ENCODE peak calls at places on chromosomes 5 and 9, in seven cellular contexts. H, U, M, S, W, Q and X are unnamed samples.

GRCh38 chr5:132230871-132231270 is 3.2 kb upstream of the P4HA2 start:
- DNase-seq in Q (peak), U (no peak), M (no peak), W (no peak), S (no peak), H (no peak), X (no peak)

GRCh38 chr9:112700080-112700479 is 17.8 kb downstream of the INIP start:
- DNase-seq in S (no peak), M (no peak), W (no peak), H (no peak), U (no peak), Q (no peak), X (no peak)

GRCh38 chr5:116032094-116032517 is at the start of gene ARL14EPL:
- DNase-seq in M (no peak), Q (no peak), S (peak), U (no peak), H (no peak), W (peak), X (peak)

GRCh38 chr9:137836831-137837241 is 40.7 kb upstream of the CACNA1B start:
- DNase-seq in Q (no peak), S (no peak), H (no peak), U (no peak), M (no peak), W (no peak), X (no peak)

GRCh38 chr5:124819201-124819600 is 72.8 kb upstream of the ZNF608 start:
- DNase-seq in W (no peak), U (no peak), H (no peak), S (no peak), Q (no peak), M (no peak), X (no peak)

GRCh38 chr9:118643118-118643517 is 726.1 kb downstream of the BRINP1 start:
- DNase-seq in U (no peak), Q (no peak), W (no peak), H (no peak), S (no peak), M (no peak), X (peak)

GRCh38 chr9:14687042-14687719 is 6.1 kb downstream of the ZDHHC21 start:
- DNase-seq in U (no peak), W (peak), H (no peak), S (no peak), Q (no peak), M (no peak), X (no peak)

GRCh38 chr9:135037521-135038250 is 49.8 kb upstream of the OLFM1 start:
- DNase-seq in H (no peak), M (no peak), U (no peak), W (no peak), Q (no peak), S (no peak), X (no peak)

GRCh38 chr9:119337566-119337965 is 31.7 kb downstream of the BRINP1 start:
- DNase-seq in Q (no peak), S (no peak), U (no peak), H (no peak), W (no peak), M (no peak), X (no peak)

GRCh38 chr9:77839459-77840140 is 191.5 kb upstream of the GNA14 start:
- DNase-seq in W (peak), H (no peak), U (no peak), M (no peak), Q (no peak), S (no peak), X (no peak)

GRCh38 chr5:158126442-158127399 is 267.8 kb upstream of the CLINT1 start:
- DNase-seq in Q (no peak), W (no peak), U (no peak), M (no peak), S (no peak), H (no peak), X (no peak)

GRCh38 chr5:123855630-123856029 is 343.7 kb downstream of the CSNK1G3 start:
- DNase-seq in U (no peak), W (no peak), H (no peak), Q (no peak), S (no peak), M (no peak), X (no peak)

GRCh38 chr5:173829826-173830225 is 58.3 kb upstream of the CPEB4 start:
- DNase-seq in H (no peak), S (no peak), Q (no peak), U (no peak), W (no peak), M (no peak), X (no peak)

GRCh38 chr5:55377810-55378209 is 70.0 kb downstream of the MTREX start:
- DNase-seq in M (no peak), Q (no peak), H (no peak), U (no peak), S (no peak), W (no peak), X (no peak)

GRCh38 chr9:103942652-103943051 is 151.5 kb upstream of the SMC2 start:
- DNase-seq in W (no peak), S (no peak), M (no peak), U (no peak), H (peak), Q (no peak), X (no peak)

DNA sequence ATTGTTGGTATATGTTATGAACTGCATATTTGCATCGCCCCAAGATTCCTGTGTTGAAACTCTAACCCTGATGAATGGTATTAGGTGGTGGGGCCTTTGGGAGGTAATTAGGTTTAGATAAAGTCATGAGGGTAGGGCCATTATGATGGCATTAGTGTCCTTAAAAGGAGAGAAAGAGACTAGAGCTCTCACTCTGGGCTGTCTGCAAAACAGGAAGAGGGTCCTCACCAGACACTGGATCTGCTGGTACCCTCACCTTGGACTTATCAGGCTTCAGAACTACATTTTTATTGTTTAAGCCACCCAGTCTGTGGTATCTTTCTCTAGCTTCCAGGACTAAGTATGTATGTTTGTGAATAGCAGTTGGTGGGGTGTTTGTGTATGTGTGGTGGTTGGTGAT is 68.9 kb downstream of the MACIR start:
- DNase-seq in M (no peak), Q (no peak), W (no peak), S (no peak), U (no peak), H (no peak), X (no peak)
- H3K27ac ChIP-seq in M (no peak), Q (no peak), W (no peak), S (no peak), U (no peak), H (no peak), X (no peak)

DNA sequence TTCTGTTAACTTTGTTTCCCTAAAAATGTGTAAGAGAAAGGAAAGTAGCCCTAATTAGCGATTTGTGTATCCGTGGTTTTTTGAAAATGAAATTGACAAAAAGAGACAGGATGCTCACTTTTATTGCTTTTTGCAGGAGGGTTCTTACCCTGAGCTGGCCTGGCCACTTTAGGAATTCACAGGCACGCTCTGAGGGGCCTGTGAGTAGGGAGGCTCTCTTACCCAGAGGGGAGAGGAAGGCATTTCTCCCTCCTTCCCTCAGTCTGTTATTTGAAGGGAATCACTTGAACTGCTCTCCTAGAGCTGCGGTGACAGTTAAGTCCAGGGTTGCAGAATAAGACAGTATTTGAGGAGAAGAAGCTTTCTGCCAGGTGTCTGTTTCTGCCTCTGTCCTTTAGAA is 16.7 kb downstream of the PIK3R1 start:
- DNase-seq in M (no peak), W (no peak), U (no peak), Q (no peak), H (no peak), S (no peak), X (no peak)
- H3K4me3 ChIP-seq in M (no peak), W (no peak), U (peak), Q (no peak), H (no peak), S (no peak), X (no peak)

GRCh38 chr9:94867281-94867841 is 140.9 kb downstream of the AOPEP start:
- DNase-seq in H (peak), S (peak), Q (peak), W (peak), M (no peak), U (no peak), X (no peak)

GRCh38 chr9:94864862-94865435 is 138.4 kb downstream of the AOPEP start:
- DNase-seq in S (no peak), W (no peak), M (no peak), U (no peak), Q (no peak), H (no peak), X (no peak)

GRCh38 chr9:94866770-94867169 is 140.3 kb downstream of the AOPEP start:
- DNase-seq in U (no peak), H (no peak), M (no peak), Q (no peak), S (no peak), W (no peak), X (no peak)

GRCh38 chr9:94864183-94864582 is 137.7 kb downstream of the AOPEP start:
- DNase-seq in M (no peak), Q (no peak), U (no peak), S (no peak), H (no peak), W (no peak), X (no peak)

GRCh38 chr9:94865599-94866456 is 139.3 kb downstream of the AOPEP start:
- DNase-seq in S (no peak), U (no peak), Q (no peak), M (no peak), W (no peak), H (no peak), X (no peak)
- H3K27ac ChIP-seq in S (peak), U (no peak), Q (peak), M (no peak), W (peak), H (peak), X (peak)

GRCh38 chr9:127423591-127423933 is 620 bp upstream of the ZNF79 start:
- DNase-seq in S (no peak), H (no peak), W (no peak), U (no peak), M (no peak), Q (no peak), X (no peak)
- H3K4me3 ChIP-seq in S (peak), H (peak), W (peak), U (peak), M (peak), Q (peak), X (peak)

DNA sequence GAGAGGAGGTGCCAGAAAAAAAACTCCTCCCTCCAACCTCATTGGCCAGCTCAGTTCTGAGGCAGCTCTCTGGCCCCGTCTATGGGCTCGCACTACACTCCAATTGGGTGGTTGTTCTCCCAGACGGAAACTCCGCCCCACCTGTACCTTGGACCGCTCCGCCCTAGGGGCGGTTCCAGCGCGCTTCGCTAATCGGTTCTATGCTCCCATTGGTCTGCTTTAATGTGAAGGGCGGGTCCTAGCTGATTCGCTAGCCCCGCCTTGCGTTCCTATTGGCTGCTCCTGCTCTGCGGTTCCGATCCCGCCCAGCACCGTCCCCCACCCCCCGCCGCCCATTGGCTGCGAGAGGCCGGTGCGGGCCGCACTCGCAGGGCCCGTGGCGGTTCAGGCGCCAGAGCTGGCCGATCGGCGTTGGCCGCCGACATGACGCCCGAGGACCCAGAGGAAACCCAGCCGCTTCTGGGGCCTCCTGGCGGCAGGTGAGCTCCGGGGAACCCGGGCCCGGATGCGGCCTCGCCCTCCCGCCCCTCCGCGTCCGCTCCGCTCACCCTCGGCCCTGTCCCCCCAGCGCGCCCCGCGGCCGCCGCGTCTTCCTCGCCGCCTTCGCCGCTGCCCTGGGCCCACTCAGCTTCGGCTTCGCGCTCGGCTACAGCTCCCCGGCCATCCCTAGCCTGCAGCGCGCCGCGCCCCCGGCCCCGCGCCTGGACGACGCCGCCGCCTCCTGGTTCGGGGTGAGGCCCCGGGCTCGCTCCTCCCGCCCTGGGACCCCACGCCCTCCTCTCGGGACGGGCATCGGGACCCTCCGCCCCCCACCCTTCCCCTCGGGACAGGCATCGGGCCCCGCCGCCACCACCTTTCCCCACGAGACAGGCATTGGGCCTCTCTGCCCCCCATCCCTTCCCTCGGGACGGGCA is at the start of gene SLC2A8:
- DNase-seq in H (peak), M (peak), U (peak), Q (peak), S (peak), W (peak), X (peak)
- H3K27ac ChIP-seq in H (peak), M (no peak), U (peak), Q (peak), S (peak), W (peak), X (peak)

DNA sequence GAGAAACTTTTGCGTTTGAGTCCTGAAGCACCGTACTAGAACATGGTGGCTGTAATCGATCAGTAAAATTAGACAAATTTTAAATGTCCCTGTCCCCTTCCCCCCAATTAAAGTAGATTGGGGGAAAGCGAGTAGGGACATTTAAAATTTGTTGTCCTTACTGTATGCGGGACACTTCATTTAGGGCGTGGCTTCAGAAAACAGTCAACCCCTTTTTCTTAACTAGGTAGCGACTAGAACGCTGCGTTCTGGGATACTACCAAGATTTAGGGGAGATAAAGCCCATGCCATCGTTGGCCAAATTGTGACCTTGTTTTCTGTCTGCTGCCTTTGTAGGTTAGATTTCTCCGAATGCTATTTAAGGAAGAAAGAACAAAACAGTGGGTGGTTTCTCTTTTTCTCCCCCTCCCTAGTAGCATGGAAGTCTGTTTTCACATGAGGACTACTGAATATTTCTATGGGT is 1.2 kb downstream of the CKS2 start:
- DNase-seq in S (no peak), M (no peak), Q (no peak), W (peak), H (peak), U (no peak), X (no peak)
- H3K4me3 ChIP-seq in S (peak), M (peak), Q (peak), W (peak), H (peak), U (peak), X (peak)